ENCODE peak calls at places on chromosomes 7 and 10, in six cellular contexts. P is tibial nerve; B is CD4-positive, alpha-beta T cell; T is activated T-cell treated with anti-CD3 and anti-CD28 coated beads for 48 hours; I is T-helper 9 cell; E is activated T-helper 1 cell treated with anti-CD3 and anti-CD28 coated beads, Interleukin-12 subunit alpha, Interleukin-12 subunit beta, Interleukin-2, Interleukin-4 antibody, amounts not matched to agents 30 ng/mL and 10 ng/mL and 1 ng/mL, durations not matched to agents 14 hours and 24 hours and 36 hours. F is an unnamed sample.

GRCh38 chr10:74381291-74381885 is 230.4 kb downstream of the ADK start:
- DNase-seq in P (no peak), T (no peak), B (no peak), E (no peak), I (no peak), F (no peak)

GRCh38 chr10:12484945-12485805 is 135.8 kb downstream of the CAMK1D start:
- DNase-seq in B (peak), I (peak), P (no peak), T (peak), E (peak), F (no peak)

GRCh38 chr7:155166108-155166507 is 96.0 kb downstream of the HTR5A start:
- DNase-seq in I (no peak), B (no peak), E (no peak), T (no peak), P (no peak), F (no peak)

GRCh38 chr10:1096287-1096889 is 40.2 kb downstream of the WDR37 start:
- DNase-seq in P (no peak), E (no peak), I (no peak), T (no peak), B (no peak), F (no peak)

GRCh38 chr10:50593523-50593922 is 30.2 kb downstream of the SGMS1 start:
- DNase-seq in E (no peak), T (no peak), P (no peak), I (no peak), B (no peak), F (no peak)

GRCh38 chr10:132489053-132489703 is 48.4 kb upstream of the INPP5A start:
- DNase-seq in P (no peak), T (no peak), I (no peak), E (no peak), B (no peak), F (no peak)

GRCh38 chr7:107879400-107880035 is 11.5 kb upstream of the DLD start:
- DNase-seq in I (peak), T (no peak), E (no peak), P (no peak), B (no peak), F (peak)

GRCh38 chr10:21989453-21990154 is 13.9 kb downstream of the DNAJC1 start:
- DNase-seq in B (no peak), I (no peak), T (no peak), P (no peak), E (no peak), F (peak)

GRCh38 chr10:114491933-114492332 is 87.6 kb upstream of the AFAP1L2 start:
- DNase-seq in I (no peak), P (no peak), B (no peak), T (no peak), E (no peak), F (no peak)

GRCh38 chr7:50209461-50210161 is 94.9 kb upstream of the IKZF1 start:
- DNase-seq in E (no peak), P (no peak), B (no peak), I (no peak), T (peak), F (no peak)

GRCh38 chr10:110782616-110783015 is 89.1 kb upstream of the PDCD4 start:
- DNase-seq in P (no peak), I (no peak), E (no peak), B (no peak), T (no peak), F (no peak)

GRCh38 chr7:2688409-2689342 is 674 bp downstream of the AMZ1 start:
- DNase-seq in B (no peak), E (no peak), P (no peak), T (no peak), I (no peak), F (no peak)

GRCh38 chr7:44151679-44152355 is 10.7 kb upstream of the MYL7 start:
- DNase-seq in E (no peak), I (no peak), B (no peak), T (no peak), P (no peak), F (no peak)

GRCh38 chr7:147771344-147771743 is 819.2 kb upstream of the C7orf33 start:
- DNase-seq in P (no peak), B (no peak), E (no peak), T (no peak), I (no peak), F (no peak)

GRCh38 chr10:104447331-104447730 is 93.7 kb downstream of the CFAP58 start:
- DNase-seq in I (no peak), T (no peak), B (no peak), P (no peak), E (no peak), F (no peak)

GRCh38 chr10:111103196-111103595 is 26.4 kb downstream of the ADRA2A start:
- DNase-seq in T (no peak), E (no peak), P (no peak), B (no peak), I (no peak), F (no peak)

GRCh38 chr7:107643407-107643806 is 17.2 kb upstream of the SLC26A4 start:
- DNase-seq in B (no peak), T (no peak), I (no peak), E (no peak), P (no peak), F (no peak)

GRCh38 chr7:40826419-40827216 is 691.8 kb downstream of the SUGCT start:
- DNase-seq in P (no peak), B (no peak), E (no peak), T (no peak), I (no peak), F (no peak)

GRCh38 chr10:109894516-109894915 is 28.8 kb downstream of the XPNPEP1 start:
- DNase-seq in T (no peak), E (no peak), B (no peak), P (peak), I (no peak), F (peak)

F was measured in GF-D8.